ENCODE peak calls at places on chromosomes 7 and 10, in eight cellular contexts. One of them, this sample, is unnamed.

GRCh38 chr7:34675749-34676374 is 17.8 kb downstream of the NPSR1 start:
- DNase-seq in osteocyte: no peak
- DNase-seq in adrenal gland: peak
- DNase-seq in fibroblast of pulmonary artery: peak
- DNase-seq in CD8-positive, alpha-beta T cell: no peak
- DNase-seq in HFFc6: no peak
- DNase-seq in PC-9: peak
- DNase-seq in retinal pigment epithelial cell: no peak
- DNase-seq in this sample: no peak

GRCh38 chr10:114504769-114505579 is 100.7 kb upstream of the AFAP1L2 start:
- DNase-seq in osteocyte: no peak
- DNase-seq in adrenal gland: peak
- DNase-seq in fibroblast of pulmonary artery: peak
- DNase-seq in CD8-positive, alpha-beta T cell: no peak
- DNase-seq in HFFc6: peak
- DNase-seq in PC-9: peak
- DNase-seq in retinal pigment epithelial cell: peak
- DNase-seq in this sample: no peak

GRCh38 chr10:101237908-101238731 is 8.9 kb upstream of the LBX1 start:
- DNase-seq in osteocyte: no peak
- DNase-seq in adrenal gland: no peak
- DNase-seq in fibroblast of pulmonary artery: no peak
- DNase-seq in CD8-positive, alpha-beta T cell: no peak
- DNase-seq in HFFc6: no peak
- DNase-seq in PC-9: no peak
- DNase-seq in retinal pigment epithelial cell: no peak
- DNase-seq in this sample: no peak

GRCh38 chr7:156881676-156882075 is 11.3 kb downstream of the LMBR1 start:
- DNase-seq in osteocyte: no peak
- DNase-seq in adrenal gland: no peak
- DNase-seq in fibroblast of pulmonary artery: no peak
- DNase-seq in CD8-positive, alpha-beta T cell: no peak
- DNase-seq in HFFc6: no peak
- DNase-seq in PC-9: no peak
- DNase-seq in retinal pigment epithelial cell: no peak
- DNase-seq in this sample: no peak

GRCh38 chr7:37495574-37496184 is 47.0 kb upstream of the ELMO1 start:
- DNase-seq in osteocyte: no peak
- DNase-seq in adrenal gland: no peak
- DNase-seq in fibroblast of pulmonary artery: peak
- DNase-seq in CD8-positive, alpha-beta T cell: no peak
- DNase-seq in HFFc6: peak
- DNase-seq in PC-9: no peak
- DNase-seq in retinal pigment epithelial cell: peak
- DNase-seq in this sample: no peak

GRCh38 chr10:133445268-133445732 is 8.4 kb upstream of the SCART1 start:
- DNase-seq in osteocyte: no peak
- DNase-seq in adrenal gland: no peak
- DNase-seq in fibroblast of pulmonary artery: no peak
- DNase-seq in CD8-positive, alpha-beta T cell: no peak
- DNase-seq in HFFc6: no peak
- DNase-seq in PC-9: no peak
- DNase-seq in retinal pigment epithelial cell: no peak
- DNase-seq in this sample: no peak

GRCh38 chr10:44424953-44425352 is 40.1 kb upstream of the CXCL12 start:
- DNase-seq in osteocyte: no peak
- DNase-seq in adrenal gland: no peak
- DNase-seq in fibroblast of pulmonary artery: no peak
- DNase-seq in CD8-positive, alpha-beta T cell: no peak
- DNase-seq in HFFc6: no peak
- DNase-seq in PC-9: no peak
- DNase-seq in retinal pigment epithelial cell: no peak
- DNase-seq in this sample: no peak

GRCh38 chr10:115171392-115171960 is 78.3 kb downstream of the ATRNL1 start:
- DNase-seq in osteocyte: no peak
- DNase-seq in adrenal gland: no peak
- DNase-seq in fibroblast of pulmonary artery: peak
- DNase-seq in CD8-positive, alpha-beta T cell: no peak
- DNase-seq in HFFc6: no peak
- DNase-seq in PC-9: no peak
- DNase-seq in retinal pigment epithelial cell: no peak
- DNase-seq in this sample: no peak

GRCh38 chr7:39838326-39838725 is 111.7 kb upstream of the CDK13 start:
- DNase-seq in osteocyte: no peak
- DNase-seq in adrenal gland: peak
- DNase-seq in fibroblast of pulmonary artery: peak
- DNase-seq in CD8-positive, alpha-beta T cell: no peak
- DNase-seq in HFFc6: no peak
- DNase-seq in PC-9: peak
- DNase-seq in retinal pigment epithelial cell: peak
- DNase-seq in this sample: no peak

GRCh38 chr10:125442856-125443540 is 240.0 kb downstream of the TEX36 start:
- DNase-seq in osteocyte: no peak
- DNase-seq in adrenal gland: no peak
- DNase-seq in fibroblast of pulmonary artery: no peak
- DNase-seq in CD8-positive, alpha-beta T cell: no peak
- DNase-seq in HFFc6: no peak
- DNase-seq in PC-9: no peak
- DNase-seq in retinal pigment epithelial cell: no peak
- DNase-seq in this sample: no peak

GRCh38 chr7:149819961-149820340 is 18.2 kb upstream of the ZNF862 start:
- DNase-seq in osteocyte: no peak
- DNase-seq in adrenal gland: no peak
- DNase-seq in fibroblast of pulmonary artery: no peak
- DNase-seq in CD8-positive, alpha-beta T cell: no peak
- DNase-seq in HFFc6: no peak
- DNase-seq in PC-9: no peak
- DNase-seq in retinal pigment epithelial cell: no peak
- DNase-seq in this sample: no peak

GRCh38 chr7:2791390-2791789 is 52.7 kb downstream of the GNA12 start:
- DNase-seq in osteocyte: no peak
- DNase-seq in adrenal gland: no peak
- DNase-seq in fibroblast of pulmonary artery: no peak
- DNase-seq in CD8-positive, alpha-beta T cell: no peak
- DNase-seq in HFFc6: no peak
- DNase-seq in PC-9: no peak
- DNase-seq in retinal pigment epithelial cell: no peak
- DNase-seq in this sample: no peak
- TF ChIP-seq CTCF in osteocyte: no peak
- TF ChIP-seq CTCF in adrenal gland: no peak
- TF ChIP-seq CTCF in fibroblast of pulmonary artery: no peak
- TF ChIP-seq CTCF in CD8-positive, alpha-beta T cell: no peak
- TF ChIP-seq CTCF in HFFc6: no peak
- TF ChIP-seq CTCF in PC-9: no peak
- TF ChIP-seq CTCF in retinal pigment epithelial cell: no peak
- TF ChIP-seq CTCF in this sample: no peak

DNA sequence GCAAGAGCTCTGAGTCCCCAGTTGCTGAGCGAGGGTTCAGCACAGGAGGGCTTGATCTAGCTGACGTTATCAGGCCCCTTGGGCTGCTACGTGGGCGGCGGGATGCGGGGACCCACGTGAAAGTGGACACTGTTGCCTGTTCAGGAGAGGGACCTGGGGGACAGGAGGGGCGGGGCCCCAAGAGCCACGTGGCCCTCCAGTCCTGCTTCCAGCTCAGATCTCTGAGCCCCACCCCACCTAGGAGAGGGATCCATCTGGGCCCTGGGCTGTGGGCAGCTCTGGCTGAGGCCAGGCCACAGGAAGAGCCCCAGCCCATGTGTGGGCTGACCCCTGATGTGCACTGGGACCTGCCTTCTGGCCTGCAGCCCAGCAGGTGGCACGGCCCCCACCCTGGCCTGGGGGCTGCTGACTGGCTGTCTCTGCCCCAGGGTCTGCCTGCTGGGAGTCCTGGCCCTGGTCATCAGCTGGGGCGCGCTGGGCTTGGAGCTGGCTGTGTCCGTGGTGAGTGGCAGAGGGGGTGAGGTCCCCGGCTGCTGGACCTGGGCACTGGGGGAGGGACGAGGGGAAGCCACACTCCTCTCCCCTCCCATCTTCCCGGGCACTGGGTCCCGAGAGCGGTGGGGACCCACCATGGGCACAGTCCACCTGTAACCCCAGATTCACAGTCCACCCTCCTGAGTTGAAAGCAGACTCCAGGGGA is 17.5 kb downstream of the TTYH3 start:
- DNase-seq in osteocyte: no peak
- DNase-seq in adrenal gland: no peak
- DNase-seq in fibroblast of pulmonary artery: no peak
- DNase-seq in CD8-positive, alpha-beta T cell: no peak
- DNase-seq in HFFc6: no peak
- DNase-seq in PC-9: no peak
- DNase-seq in retinal pigment epithelial cell: no peak
- DNase-seq in this sample: no peak
- TF ChIP-seq CTCF in osteocyte: no peak
- TF ChIP-seq CTCF in adrenal gland: no peak
- TF ChIP-seq CTCF in fibroblast of pulmonary artery: no peak
- TF ChIP-seq CTCF in CD8-positive, alpha-beta T cell: no peak
- TF ChIP-seq CTCF in HFFc6: no peak
- TF ChIP-seq CTCF in PC-9: no peak
- TF ChIP-seq CTCF in retinal pigment epithelial cell: no peak
- TF ChIP-seq CTCF in this sample: no peak

DNA sequence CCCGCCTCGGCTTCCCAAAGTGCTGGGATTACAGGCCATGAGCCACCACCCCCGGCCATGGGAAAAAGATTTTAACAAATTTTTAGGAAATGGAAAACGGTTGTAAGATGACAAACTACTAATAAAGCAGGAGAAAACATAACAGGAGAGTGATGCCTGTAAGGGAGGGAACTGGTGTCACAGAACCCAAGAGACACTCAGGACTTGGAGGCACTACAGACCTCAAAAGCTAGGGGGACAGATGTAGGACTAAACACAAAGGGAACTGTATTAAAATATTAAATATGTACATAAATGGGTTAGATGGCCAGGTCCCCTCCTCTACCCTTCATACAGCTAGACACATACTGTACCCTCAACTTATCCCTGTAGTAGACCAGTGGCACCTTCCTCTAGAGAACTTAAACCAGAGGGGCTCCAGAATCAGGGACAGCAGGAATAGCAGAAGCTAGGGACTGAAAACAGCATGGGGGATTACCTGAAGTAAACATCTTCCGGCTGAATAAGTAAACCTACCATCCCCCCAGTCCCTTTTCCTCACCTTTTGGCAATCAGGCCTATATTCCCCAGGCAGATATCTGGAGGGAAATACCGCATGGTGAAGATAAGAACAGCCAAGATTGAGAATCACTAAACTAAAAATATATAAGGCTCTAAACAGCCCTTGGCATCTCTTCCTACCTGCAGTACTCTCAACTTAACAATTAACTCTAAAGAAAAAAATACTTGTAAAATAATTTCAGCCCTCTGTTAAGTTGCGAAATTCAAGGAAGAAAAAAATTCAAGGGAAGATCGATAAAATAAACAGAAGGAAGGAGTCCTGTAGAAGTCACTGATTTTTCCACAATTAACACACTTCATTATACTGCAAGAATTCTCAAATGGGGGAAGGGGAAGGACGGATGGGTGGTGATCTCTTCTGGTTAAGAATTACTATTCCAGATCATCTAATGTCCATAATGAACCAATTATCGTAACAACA is 15.5 kb downstream of the TM9SF3 start:
- DNase-seq in osteocyte: no peak
- DNase-seq in adrenal gland: no peak
- DNase-seq in fibroblast of pulmonary artery: no peak
- DNase-seq in CD8-positive, alpha-beta T cell: no peak
- DNase-seq in HFFc6: no peak
- DNase-seq in PC-9: no peak
- DNase-seq in retinal pigment epithelial cell: no peak
- DNase-seq in this sample: no peak
- TF ChIP-seq CTCF in osteocyte: no peak
- TF ChIP-seq CTCF in adrenal gland: no peak
- TF ChIP-seq CTCF in fibroblast of pulmonary artery: no peak
- TF ChIP-seq CTCF in CD8-positive, alpha-beta T cell: no peak
- TF ChIP-seq CTCF in HFFc6: no peak
- TF ChIP-seq CTCF in PC-9: no peak
- TF ChIP-seq CTCF in retinal pigment epithelial cell: no peak
- TF ChIP-seq CTCF in this sample: no peak

GRCh38 chr10:21535494-21535818 is 1.4 kb downstream of the MLLT10 start:
- DNase-seq in osteocyte: no peak
- DNase-seq in adrenal gland: no peak
- DNase-seq in fibroblast of pulmonary artery: no peak
- DNase-seq in CD8-positive, alpha-beta T cell: no peak
- DNase-seq in HFFc6: no peak
- DNase-seq in PC-9: no peak
- DNase-seq in retinal pigment epithelial cell: no peak
- DNase-seq in this sample: no peak

GRCh38 chr10:21532694-21533576 is 1.1 kb upstream of the MLLT10 start:
- DNase-seq in osteocyte: no peak
- DNase-seq in adrenal gland: no peak
- DNase-seq in fibroblast of pulmonary artery: no peak
- DNase-seq in CD8-positive, alpha-beta T cell: no peak
- DNase-seq in HFFc6: no peak
- DNase-seq in PC-9: no peak
- DNase-seq in retinal pigment epithelial cell: no peak
- DNase-seq in this sample: no peak

GRCh38 chr10:21533577-21534475 is at the start of gene MLLT10:
- DNase-seq in osteocyte: peak
- DNase-seq in adrenal gland: peak
- DNase-seq in fibroblast of pulmonary artery: peak
- DNase-seq in CD8-positive, alpha-beta T cell: peak
- DNase-seq in HFFc6: peak
- DNase-seq in PC-9: peak
- DNase-seq in retinal pigment epithelial cell: peak
- DNase-seq in this sample: peak

GRCh38 chr10:21536874-21537273 is 2.8 kb downstream of the MLLT10 start:
- DNase-seq in osteocyte: no peak
- DNase-seq in adrenal gland: no peak
- DNase-seq in fibroblast of pulmonary artery: no peak
- DNase-seq in CD8-positive, alpha-beta T cell: no peak
- DNase-seq in HFFc6: no peak
- DNase-seq in PC-9: no peak
- DNase-seq in retinal pigment epithelial cell: no peak
- DNase-seq in this sample: no peak

DNA sequence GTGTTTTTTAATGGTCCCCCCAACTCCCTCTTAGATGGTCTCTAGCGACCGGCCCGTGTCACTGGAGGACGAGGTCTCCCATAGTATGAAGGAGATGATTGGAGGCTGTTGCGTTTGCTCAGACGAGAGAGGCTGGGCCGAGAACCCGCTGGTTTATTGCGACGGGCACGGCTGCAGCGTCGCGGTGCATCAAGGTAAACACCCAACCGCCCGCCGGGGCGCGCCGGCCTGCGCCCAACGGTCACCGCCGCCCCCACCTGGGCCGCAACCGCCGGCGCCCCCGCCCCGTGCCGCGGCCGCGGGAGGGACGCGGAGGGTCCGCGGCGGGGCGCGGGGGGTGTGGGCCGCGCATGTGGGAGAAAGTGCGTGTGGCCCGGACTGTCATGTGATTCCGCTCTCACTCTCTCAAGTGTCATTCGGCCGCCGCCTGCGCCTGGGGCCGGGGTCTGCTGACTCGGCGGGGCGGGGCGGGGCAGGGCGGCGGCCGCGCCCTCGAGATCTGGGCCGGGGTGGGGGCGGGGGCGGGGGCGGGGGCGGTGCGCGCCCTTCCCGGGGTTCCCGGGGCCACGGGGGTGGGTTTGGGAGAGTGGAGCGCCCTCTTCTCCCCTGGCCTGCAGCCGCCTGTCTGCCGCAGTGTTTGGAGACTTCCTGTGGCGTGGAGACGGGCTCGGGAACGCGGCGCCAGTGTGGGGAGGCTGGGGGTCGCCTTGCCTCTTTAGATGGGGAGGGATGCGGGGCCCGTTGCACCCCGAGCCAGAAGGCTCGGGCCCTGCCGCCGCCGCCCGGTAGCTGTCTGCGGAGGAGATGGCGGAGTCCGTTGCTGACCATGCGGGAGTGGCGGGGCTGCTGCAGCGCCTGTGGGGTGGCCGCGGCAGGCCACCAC is 820 bp downstream of the MLLT10 start:
- DNase-seq in osteocyte: peak
- DNase-seq in adrenal gland: peak
- DNase-seq in fibroblast of pulmonary artery: peak
- DNase-seq in CD8-positive, alpha-beta T cell: peak
- DNase-seq in HFFc6: peak
- DNase-seq in PC-9: peak
- DNase-seq in retinal pigment epithelial cell: no peak
- DNase-seq in this sample: peak
- TF ChIP-seq CTCF in osteocyte: peak
- TF ChIP-seq CTCF in adrenal gland: no peak
- TF ChIP-seq CTCF in fibroblast of pulmonary artery: no peak
- TF ChIP-seq CTCF in CD8-positive, alpha-beta T cell: no peak
- TF ChIP-seq CTCF in HFFc6: peak
- TF ChIP-seq CTCF in PC-9: no peak
- TF ChIP-seq CTCF in retinal pigment epithelial cell: no peak
- TF ChIP-seq CTCF in this sample: no peak

This sample was measured in activated B cell treated with CpG ODN at 0.5 μM for 24 hours.